ENCODE peak calls at places on chromosomes 2 and 18, in eight cellular contexts. One of them, this sample, is unnamed.

GRCh38 chr18:49949991-49950395 is 136.7 kb upstream of the ACAA2 start:
- DNase-seq in H1: no peak
- DNase-seq in body of pancreas: no peak
- DNase-seq in lower leg skin: no peak
- DNase-seq in sigmoid colon: no peak
- DNase-seq in gastrocnemius medialis: no peak
- DNase-seq in A549: no peak
- DNase-seq in H54: no peak
- DNase-seq in this sample: no peak

GRCh38 chr2:150710916-150711315 is 223.4 kb upstream of the RND3 start:
- DNase-seq in H1: no peak
- DNase-seq in body of pancreas: no peak
- DNase-seq in lower leg skin: no peak
- DNase-seq in sigmoid colon: no peak
- DNase-seq in gastrocnemius medialis: no peak
- DNase-seq in A549: no peak
- DNase-seq in H54: no peak
- DNase-seq in this sample: no peak

GRCh38 chr2:9791711-9792110 is 51.6 kb upstream of the TAF1B start:
- DNase-seq in H1: no peak
- DNase-seq in body of pancreas: no peak
- DNase-seq in lower leg skin: no peak
- DNase-seq in sigmoid colon: no peak
- DNase-seq in gastrocnemius medialis: no peak
- DNase-seq in A549: no peak
- DNase-seq in H54: no peak
- DNase-seq in this sample: no peak

GRCh38 chr18:6920099-6920955 is 190.8 kb downstream of the ARHGAP28 start:
- DNase-seq in H1: no peak
- DNase-seq in body of pancreas: peak; percentile 85
- DNase-seq in lower leg skin: peak; percentile 48
- DNase-seq in sigmoid colon: no peak
- DNase-seq in gastrocnemius medialis: no peak
- DNase-seq in A549: peak; percentile 13
- DNase-seq in H54: peak; percentile 47
- DNase-seq in this sample: peak; percentile 48

GRCh38 chr2:127320586-127321275 is 26.8 kb upstream of the ERCC3 start:
- DNase-seq in H1: no peak
- DNase-seq in body of pancreas: no peak
- DNase-seq in lower leg skin: no peak
- DNase-seq in sigmoid colon: no peak
- DNase-seq in gastrocnemius medialis: no peak
- DNase-seq in A549: no peak
- DNase-seq in H54: no peak
- DNase-seq in this sample: no peak

GRCh38 chr2:162821176-162821575 is 17.4 kb downstream of the KCNH7 start:
- DNase-seq in H1: no peak
- DNase-seq in body of pancreas: no peak
- DNase-seq in lower leg skin: no peak
- DNase-seq in sigmoid colon: no peak
- DNase-seq in gastrocnemius medialis: no peak
- DNase-seq in A549: no peak
- DNase-seq in H54: no peak
- DNase-seq in this sample: no peak

GRCh38 chr2:112818094-112818902 is 18.3 kb downstream of the IL1B start:
- DNase-seq in H1: no peak
- DNase-seq in body of pancreas: peak; percentile 20
- DNase-seq in lower leg skin: no peak
- DNase-seq in sigmoid colon: no peak
- DNase-seq in gastrocnemius medialis: no peak
- DNase-seq in A549: no peak
- DNase-seq in H54: no peak
- DNase-seq in this sample: no peak

GRCh38 chr2:20198001-20198400 is 26.9 kb downstream of the SDC1 start:
- DNase-seq in H1: no peak
- DNase-seq in body of pancreas: no peak
- DNase-seq in lower leg skin: no peak
- DNase-seq in sigmoid colon: no peak
- DNase-seq in gastrocnemius medialis: no peak
- DNase-seq in A549: no peak
- DNase-seq in H54: no peak
- DNase-seq in this sample: no peak

GRCh38 chr2:36965751-36966369 is 476 bp downstream of the STRN start:
- DNase-seq in H1: peak; percentile 53
- DNase-seq in body of pancreas: peak; percentile 33
- DNase-seq in lower leg skin: peak; percentile 38
- DNase-seq in sigmoid colon: no peak
- DNase-seq in gastrocnemius medialis: peak; percentile 16
- DNase-seq in A549: peak; percentile 46
- DNase-seq in H54: peak; percentile 18
- DNase-seq in this sample: no peak

GRCh38 chr2:39954346-39954745 is 175.3 kb upstream of the THUMPD2 start:
- DNase-seq in H1: no peak
- DNase-seq in body of pancreas: no peak
- DNase-seq in lower leg skin: no peak
- DNase-seq in sigmoid colon: no peak
- DNase-seq in gastrocnemius medialis: no peak
- DNase-seq in A549: no peak
- DNase-seq in H54: no peak
- DNase-seq in this sample: no peak

GRCh38 chr2:3076848-3077735 is 300.5 kb downstream of the EIPR1 start:
- DNase-seq in H1: no peak
- DNase-seq in body of pancreas: no peak
- DNase-seq in lower leg skin: no peak
- DNase-seq in sigmoid colon: no peak
- DNase-seq in gastrocnemius medialis: no peak
- DNase-seq in A549: no peak
- DNase-seq in H54: no peak
- DNase-seq in this sample: no peak

GRCh38 chr18:48122376-48122775 is 191.9 kb upstream of the SMAD2 start:
- DNase-seq in H1: no peak
- DNase-seq in body of pancreas: no peak
- DNase-seq in lower leg skin: no peak
- DNase-seq in sigmoid colon: peak; percentile 25
- DNase-seq in gastrocnemius medialis: no peak
- DNase-seq in A549: no peak
- DNase-seq in H54: no peak
- DNase-seq in this sample: no peak

GRCh38 chr2:145029885-145030284 is 510.0 kb upstream of the ZEB2 start:
- DNase-seq in H1: no peak
- DNase-seq in body of pancreas: no peak
- DNase-seq in lower leg skin: no peak
- DNase-seq in sigmoid colon: no peak
- DNase-seq in gastrocnemius medialis: no peak
- DNase-seq in A549: no peak
- DNase-seq in H54: no peak
- DNase-seq in this sample: no peak

GRCh38 chr18:25873833-25874232 is 216.6 kb downstream of the SS18 start:
- DNase-seq in H1: no peak
- DNase-seq in body of pancreas: no peak
- DNase-seq in lower leg skin: no peak
- DNase-seq in sigmoid colon: no peak
- DNase-seq in gastrocnemius medialis: no peak
- DNase-seq in A549: no peak
- DNase-seq in H54: no peak
- DNase-seq in this sample: no peak

GRCh38 chr18:77300579-77300978 is 50.9 kb downstream of the GALR1 start:
- DNase-seq in H1: no peak
- DNase-seq in body of pancreas: peak; percentile 81
- DNase-seq in lower leg skin: no peak
- DNase-seq in sigmoid colon: no peak
- DNase-seq in gastrocnemius medialis: no peak
- DNase-seq in A549: no peak
- DNase-seq in H54: no peak
- DNase-seq in this sample: no peak

GRCh38 chr2:6946722-6947121 is 29.5 kb downstream of the RNF144A start:
- DNase-seq in H1: no peak
- DNase-seq in body of pancreas: no peak
- DNase-seq in lower leg skin: no peak
- DNase-seq in sigmoid colon: no peak
- DNase-seq in gastrocnemius medialis: no peak
- DNase-seq in A549: no peak
- DNase-seq in H54: no peak
- DNase-seq in this sample: no peak

GRCh38 chr18:68918216-68918615 is 120.3 kb downstream of the CCDC102B start:
- DNase-seq in H1: no peak
- DNase-seq in body of pancreas: no peak
- DNase-seq in lower leg skin: no peak
- DNase-seq in sigmoid colon: no peak
- DNase-seq in gastrocnemius medialis: no peak
- DNase-seq in A549: no peak
- DNase-seq in H54: no peak
- DNase-seq in this sample: no peak

GRCh38 chr2:119476301-119477117 is 44.9 kb downstream of the TMEM37 start:
- DNase-seq in H1: peak; percentile 67
- DNase-seq in body of pancreas: peak; percentile 68
- DNase-seq in lower leg skin: peak; percentile 29
- DNase-seq in sigmoid colon: peak; percentile 71
- DNase-seq in gastrocnemius medialis: peak; percentile 40
- DNase-seq in A549: peak; percentile 57
- DNase-seq in H54: peak; percentile 76
- DNase-seq in this sample: peak; percentile 70

GRCh38 chr2:159066541-159067156 is 98.2 kb downstream of the TANC1 start:
- DNase-seq in H1: no peak
- DNase-seq in body of pancreas: no peak
- DNase-seq in lower leg skin: no peak
- DNase-seq in sigmoid colon: no peak
- DNase-seq in gastrocnemius medialis: no peak
- DNase-seq in A549: no peak
- DNase-seq in H54: no peak
- DNase-seq in this sample: no peak

DNA sequence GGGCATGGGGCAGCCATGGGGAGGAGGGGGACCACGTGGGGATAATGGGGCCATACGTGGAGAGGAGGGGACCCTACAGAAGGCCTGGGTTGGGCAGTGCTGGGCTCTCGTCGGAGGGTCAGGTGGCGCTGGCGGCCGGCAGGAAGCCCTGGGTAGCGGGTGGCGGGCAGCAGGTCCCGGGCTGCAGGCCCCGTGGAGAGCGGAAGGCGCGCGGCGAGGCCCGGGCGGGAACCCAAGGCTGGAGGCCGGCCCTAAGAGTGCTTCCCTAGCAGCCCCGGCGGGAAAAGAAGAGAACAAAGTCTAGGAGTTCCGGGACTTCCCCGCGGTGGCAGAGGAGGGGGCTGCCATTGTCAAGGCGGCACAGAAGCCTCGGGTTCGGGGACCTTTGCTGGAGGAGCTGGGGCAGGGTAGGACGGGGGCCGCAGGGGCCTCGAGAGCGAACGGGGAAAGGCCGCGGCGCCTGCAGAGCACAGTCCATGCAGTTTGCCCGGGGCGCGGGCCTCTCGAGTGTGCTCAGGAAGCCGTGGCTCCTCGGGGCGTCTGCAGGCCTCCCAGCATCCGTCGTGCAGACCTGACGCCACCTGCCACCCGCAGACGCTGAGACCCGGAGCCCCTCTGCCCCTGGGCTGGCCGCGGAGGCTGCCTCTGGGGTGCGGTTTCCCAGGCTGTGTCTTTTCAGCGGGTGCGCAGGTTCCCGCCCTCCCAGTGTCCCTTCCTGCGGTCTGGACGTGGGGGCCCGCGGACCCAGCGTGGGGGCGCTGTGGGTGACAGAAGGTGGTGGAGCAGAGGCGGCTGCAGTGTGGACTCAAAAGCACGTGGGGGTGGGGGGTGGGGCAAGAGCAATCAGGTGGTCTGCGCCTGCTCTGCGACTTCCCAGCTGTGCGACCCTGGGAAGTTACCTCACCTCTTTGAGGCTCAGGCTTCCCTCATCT is 19.4 kb upstream of the NCL start:
- DNase-seq in H1: no peak
- DNase-seq in body of pancreas: no peak
- DNase-seq in lower leg skin: no peak
- DNase-seq in sigmoid colon: peak; percentile 62
- DNase-seq in gastrocnemius medialis: no peak
- DNase-seq in A549: no peak
- DNase-seq in H54: no peak
- DNase-seq in this sample: peak; percentile 35
- TF ChIP-seq POLR2A in H1: no peak
- TF ChIP-seq POLR2A in body of pancreas: no peak
- TF ChIP-seq POLR2A in lower leg skin: no peak
- TF ChIP-seq POLR2A in sigmoid colon: no peak
- TF ChIP-seq POLR2A in gastrocnemius medialis: no peak
- TF ChIP-seq POLR2A in A549: no peak
- TF ChIP-seq POLR2A in H54: no peak
- TF ChIP-seq POLR2A in this sample: no peak

DNA sequence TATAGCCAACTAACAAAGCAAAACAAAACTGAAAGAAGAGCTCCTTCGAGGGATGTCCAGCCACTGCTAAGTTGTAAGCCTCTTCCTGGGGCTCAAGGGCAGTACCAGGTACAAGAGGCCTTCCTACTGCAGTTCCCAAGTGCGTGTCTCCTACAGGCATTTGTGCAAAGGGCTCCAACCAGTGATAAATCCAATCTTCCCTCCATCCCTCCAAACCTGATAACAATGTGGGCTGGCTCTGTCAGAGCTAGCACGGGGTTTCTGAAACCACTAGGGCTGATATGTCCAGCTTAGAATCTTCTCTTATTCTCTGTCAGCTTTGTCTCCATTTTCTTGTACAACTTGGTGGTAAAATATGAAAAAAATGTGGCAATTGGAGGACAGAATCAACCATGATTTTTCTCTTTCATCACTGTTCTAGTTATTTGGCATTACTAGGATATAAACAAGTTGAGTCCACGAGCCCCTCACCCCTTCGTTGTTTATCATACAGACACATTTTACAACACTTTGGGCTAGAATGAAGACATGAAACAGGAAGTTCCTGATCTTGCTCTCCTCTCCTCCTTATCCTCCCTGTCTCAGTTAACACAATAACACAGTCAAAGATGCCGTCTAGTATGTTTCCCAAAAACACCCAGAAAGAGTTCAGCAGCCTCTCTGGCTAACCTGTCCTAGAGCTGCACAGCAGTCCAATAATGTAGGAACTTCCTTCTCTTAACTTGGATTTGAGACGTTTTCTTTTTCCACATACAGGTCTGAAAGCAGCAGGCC is 35.4 kb upstream of the WIPF1 start:
- DNase-seq in H1: no peak
- DNase-seq in body of pancreas: no peak
- DNase-seq in lower leg skin: no peak
- DNase-seq in sigmoid colon: no peak
- DNase-seq in gastrocnemius medialis: no peak
- DNase-seq in A549: no peak
- DNase-seq in H54: no peak
- DNase-seq in this sample: no peak
- TF ChIP-seq POLR2A in H1: no peak
- TF ChIP-seq POLR2A in body of pancreas: no peak
- TF ChIP-seq POLR2A in lower leg skin: no peak
- TF ChIP-seq POLR2A in sigmoid colon: no peak
- TF ChIP-seq POLR2A in gastrocnemius medialis: no peak
- TF ChIP-seq POLR2A in A549: no peak
- TF ChIP-seq POLR2A in H54: no peak
- TF ChIP-seq POLR2A in this sample: no peak

GRCh38 chr18:32018331-32019250 is at the start of gene RNF125:
- DNase-seq in H1: peak; percentile 78
- DNase-seq in body of pancreas: peak; percentile 75
- DNase-seq in lower leg skin: peak; percentile 75
- DNase-seq in sigmoid colon: peak; percentile 78
- DNase-seq in gastrocnemius medialis: peak; percentile 41
- DNase-seq in A549: peak; percentile 39
- DNase-seq in H54: peak; percentile 7
- DNase-seq in this sample: peak; percentile 58
- TF ChIP-seq POLR2A in H1: peak; percentile 62
- TF ChIP-seq POLR2A in body of pancreas: peak; percentile 79
- TF ChIP-seq POLR2A in lower leg skin: no peak
- TF ChIP-seq POLR2A in sigmoid colon: no peak
- TF ChIP-seq POLR2A in gastrocnemius medialis: peak; percentile 40
- TF ChIP-seq POLR2A in A549: no peak
- TF ChIP-seq POLR2A in H54: no peak
- TF ChIP-seq POLR2A in this sample: peak; percentile 14

GRCh38 chr2:165814473-165814872 is 20.4 kb upstream of the GALNT3 start:
- DNase-seq in H1: no peak
- DNase-seq in body of pancreas: no peak
- DNase-seq in lower leg skin: no peak
- DNase-seq in sigmoid colon: no peak
- DNase-seq in gastrocnemius medialis: no peak
- DNase-seq in A549: no peak
- DNase-seq in H54: no peak
- DNase-seq in this sample: no peak
- TF ChIP-seq POLR2A in H1: no peak
- TF ChIP-seq POLR2A in body of pancreas: no peak
- TF ChIP-seq POLR2A in lower leg skin: no peak
- TF ChIP-seq POLR2A in sigmoid colon: no peak
- TF ChIP-seq POLR2A in gastrocnemius medialis: no peak
- TF ChIP-seq POLR2A in A549: no peak
- TF ChIP-seq POLR2A in H54: no peak
- TF ChIP-seq POLR2A in this sample: no peak